ENCODE peak calls at places on chromosome 20, in seven cellular contexts. One of them, this sample, is unnamed.

GRCh38 chr20:50353289-50353961 is 156.8 kb upstream of the PTPN1 start:
- DNase-seq in psoas muscle: no peak
- DNase-seq in lung: no peak
- DNase-seq in neural progenitor cell: no peak
- DNase-seq in fibroblast of lung: no peak
- DNase-seq in foreskin fibroblast: no peak
- DNase-seq in HCT116: no peak
- DNase-seq in this sample: no peak

GRCh38 chr20:49510562-49511117 is 28.2 kb upstream of the KCNB1 start:
- DNase-seq in HCT116: no peak
- DNase-seq in foreskin fibroblast: peak; percentile 85
- DNase-seq in lung: peak; percentile 46
- DNase-seq in neural progenitor cell: no peak
- DNase-seq in fibroblast of lung: peak; percentile 96
- DNase-seq in psoas muscle: peak; percentile 88
- DNase-seq in this sample: no peak

GRCh38 chr20:56689318-56689717 is 60.2 kb downstream of the TFAP2C start:
- DNase-seq in fibroblast of lung: peak; percentile 76
- DNase-seq in neural progenitor cell: no peak
- DNase-seq in psoas muscle: no peak
- DNase-seq in lung: no peak
- DNase-seq in HCT116: no peak
- DNase-seq in foreskin fibroblast: peak; percentile 65
- DNase-seq in this sample: no peak

GRCh38 chr20:31256959-31257358 is 505 bp upstream of the DEFB115 start:
- DNase-seq in neural progenitor cell: no peak
- DNase-seq in psoas muscle: no peak
- DNase-seq in fibroblast of lung: no peak
- DNase-seq in lung: no peak
- DNase-seq in foreskin fibroblast: no peak
- DNase-seq in HCT116: no peak
- DNase-seq in this sample: no peak

GRCh38 chr20:33224399-33224798 is 7.2 kb downstream of the BPIFA3 start:
- DNase-seq in foreskin fibroblast: no peak
- DNase-seq in psoas muscle: no peak
- DNase-seq in HCT116: no peak
- DNase-seq in lung: no peak
- DNase-seq in fibroblast of lung: no peak
- DNase-seq in neural progenitor cell: no peak
- DNase-seq in this sample: no peak

GRCh38 chr20:45100563-45101245 is at the start of gene KCNS1:
- DNase-seq in HCT116: no peak
- DNase-seq in lung: no peak
- DNase-seq in neural progenitor cell: peak; percentile 72
- DNase-seq in foreskin fibroblast: peak; percentile 48
- DNase-seq in fibroblast of lung: peak; percentile 30
- DNase-seq in psoas muscle: no peak
- DNase-seq in this sample: no peak

GRCh38 chr20:23826541-23827018 is at the start of gene CST2:
- DNase-seq in psoas muscle: no peak
- DNase-seq in HCT116: no peak
- DNase-seq in fibroblast of lung: no peak
- DNase-seq in lung: no peak
- DNase-seq in foreskin fibroblast: peak; percentile 33
- DNase-seq in neural progenitor cell: no peak
- DNase-seq in this sample: no peak

GRCh38 chr20:46523696-46524328 is 10.5 kb upstream of the ZNF334 start:
- DNase-seq in neural progenitor cell: peak; percentile 62
- DNase-seq in foreskin fibroblast: peak; percentile 41
- DNase-seq in psoas muscle: no peak
- DNase-seq in HCT116: no peak
- DNase-seq in fibroblast of lung: peak; percentile 8
- DNase-seq in lung: no peak
- DNase-seq in this sample: no peak

GRCh38 chr20:10337291-10337690 is 96.7 kb downstream of the MKKS start:
- DNase-seq in psoas muscle: no peak
- DNase-seq in HCT116: no peak
- DNase-seq in foreskin fibroblast: peak; percentile 83
- DNase-seq in fibroblast of lung: peak; percentile 34
- DNase-seq in neural progenitor cell: no peak
- DNase-seq in lung: no peak
- DNase-seq in this sample: no peak

GRCh38 chr20:44635877-44636276 is 15.6 kb downstream of the ADA start:
- DNase-seq in HCT116: no peak
- DNase-seq in fibroblast of lung: no peak
- DNase-seq in psoas muscle: no peak
- DNase-seq in neural progenitor cell: no peak
- DNase-seq in lung: no peak
- DNase-seq in foreskin fibroblast: no peak
- DNase-seq in this sample: no peak

GRCh38 chr20:37804584-37805566 is 98.1 kb upstream of the VSTM2L start:
- DNase-seq in lung: no peak
- DNase-seq in psoas muscle: no peak
- DNase-seq in HCT116: no peak
- DNase-seq in neural progenitor cell: no peak
- DNase-seq in foreskin fibroblast: peak; percentile 10
- DNase-seq in fibroblast of lung: no peak
- DNase-seq in this sample: peak; percentile 65

GRCh38 chr20:17685168-17685567 is 3.1 kb upstream of the RRBP1 start:
- DNase-seq in foreskin fibroblast: no peak
- DNase-seq in neural progenitor cell: no peak
- DNase-seq in HCT116: no peak
- DNase-seq in psoas muscle: no peak
- DNase-seq in lung: no peak
- DNase-seq in fibroblast of lung: no peak
- DNase-seq in this sample: no peak

GRCh38 chr20:46400253-46400652 is 6.2 kb downstream of the ELMO2 start:
- DNase-seq in fibroblast of lung: peak; percentile 74
- DNase-seq in lung: no peak
- DNase-seq in psoas muscle: peak; percentile 24
- DNase-seq in neural progenitor cell: no peak
- DNase-seq in foreskin fibroblast: peak; percentile 85
- DNase-seq in HCT116: no peak
- DNase-seq in this sample: no peak

GRCh38 chr20:15708984-15709598 is 864.2 kb downstream of the KIF16B start:
- DNase-seq in lung: no peak
- DNase-seq in neural progenitor cell: peak; percentile 74
- DNase-seq in HCT116: no peak
- DNase-seq in fibroblast of lung: peak; percentile 1
- DNase-seq in psoas muscle: peak; percentile 30
- DNase-seq in foreskin fibroblast: no peak
- DNase-seq in this sample: peak; percentile 12

GRCh38 chr20:51447097-51447764 is 95.3 kb downstream of the NFATC2 start:
- DNase-seq in neural progenitor cell: peak; percentile 36
- DNase-seq in psoas muscle: peak; percentile 81
- DNase-seq in foreskin fibroblast: peak; percentile 97
- DNase-seq in fibroblast of lung: peak; percentile 98
- DNase-seq in lung: peak; percentile 63
- DNase-seq in HCT116: peak; percentile 86
- DNase-seq in this sample: no peak

GRCh38 chr20:10970109-10970508 is 296.3 kb upstream of the JAG1 start:
- DNase-seq in fibroblast of lung: peak; percentile 72
- DNase-seq in foreskin fibroblast: peak; percentile 41
- DNase-seq in HCT116: no peak
- DNase-seq in psoas muscle: no peak
- DNase-seq in neural progenitor cell: no peak
- DNase-seq in lung: no peak
- DNase-seq in this sample: no peak

GRCh38 chr20:56628873-56629463 is at the start of gene TFAP2C:
- DNase-seq in lung: peak; percentile 81
- DNase-seq in neural progenitor cell: peak; percentile 82
- DNase-seq in HCT116: peak; percentile 54
- DNase-seq in fibroblast of lung: peak; percentile 52
- DNase-seq in psoas muscle: peak; percentile 65
- DNase-seq in foreskin fibroblast: peak; percentile 95
- DNase-seq in this sample: no peak

GRCh38 chr20:23257848-23258746 is 92.5 kb upstream of the NXT1 start:
- DNase-seq in foreskin fibroblast: peak; percentile 86
- DNase-seq in neural progenitor cell: no peak
- DNase-seq in lung: no peak
- DNase-seq in fibroblast of lung: peak; percentile 91
- DNase-seq in psoas muscle: no peak
- DNase-seq in HCT116: no peak
- DNase-seq in this sample: no peak

GRCh38 chr20:25040438-25040831 is 17.5 kb downstream of the ACSS1 start:
- DNase-seq in neural progenitor cell: no peak
- DNase-seq in fibroblast of lung: peak; percentile 78
- DNase-seq in HCT116: no peak
- DNase-seq in foreskin fibroblast: peak; percentile 77
- DNase-seq in lung: peak; percentile 71
- DNase-seq in psoas muscle: peak; percentile 40
- DNase-seq in this sample: no peak

GRCh38 chr20:50815162-50815989 is 20.5 kb downstream of the BCAS4 start:
- DNase-seq in fibroblast of lung: peak; percentile 81
- DNase-seq in foreskin fibroblast: peak; percentile 92
- DNase-seq in lung: peak; percentile 45
- DNase-seq in HCT116: no peak
- DNase-seq in psoas muscle: no peak
- DNase-seq in neural progenitor cell: no peak
- DNase-seq in this sample: no peak

GRCh38 chr20:47660602-47660905 is 124.7 kb downstream of the SULF2 start:
- DNase-seq in fibroblast of lung: no peak
- DNase-seq in HCT116: no peak
- DNase-seq in psoas muscle: no peak
- DNase-seq in neural progenitor cell: no peak
- DNase-seq in foreskin fibroblast: no peak
- DNase-seq in lung: no peak
- DNase-seq in this sample: no peak

DNA sequence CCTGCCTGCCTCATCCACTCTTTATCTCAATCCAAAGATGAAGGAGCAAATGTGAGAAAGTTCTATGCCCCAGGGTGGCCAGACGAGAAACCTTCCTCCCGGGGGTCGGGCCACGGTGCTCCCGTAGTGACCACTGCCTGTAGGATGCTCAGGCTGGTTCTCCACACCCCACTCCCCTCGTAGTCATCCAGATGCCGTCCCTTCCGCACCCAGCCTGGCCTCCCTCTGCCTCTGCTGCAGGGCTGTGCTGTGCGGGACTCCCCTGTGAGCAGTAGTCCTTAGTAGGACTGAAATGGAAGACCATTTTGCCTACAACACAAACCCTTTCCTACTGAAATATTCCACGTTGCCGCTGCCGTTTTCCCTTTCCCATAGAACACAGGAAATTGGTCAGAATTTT is 2.0 kb downstream of the TMC2 start:
- DNase-seq in lung: peak; percentile 21
- DNase-seq in foreskin fibroblast: no peak
- DNase-seq in neural progenitor cell: no peak
- DNase-seq in HCT116: no peak
- DNase-seq in fibroblast of lung: no peak
- DNase-seq in psoas muscle: no peak
- DNase-seq in this sample: no peak
- H3K4me3 ChIP-seq in lung: no peak overlapping the region
- H3K4me3 ChIP-seq in foreskin fibroblast: no peak overlapping the region
- H3K4me3 ChIP-seq in neural progenitor cell: no peak overlapping the region
- H3K4me3 ChIP-seq in HCT116: no peak overlapping the region
- H3K4me3 ChIP-seq in fibroblast of lung: no peak overlapping the region
- H3K4me3 ChIP-seq in psoas muscle: no peak overlapping the region
- H3K4me3 ChIP-seq in this sample: no peak overlapping the region

GRCh38 chr20:2917266-2917665 is 44.0 kb downstream of the PTPRA start:
- DNase-seq in lung: no peak
- DNase-seq in fibroblast of lung: no peak
- DNase-seq in HCT116: no peak
- DNase-seq in neural progenitor cell: no peak
- DNase-seq in psoas muscle: no peak
- DNase-seq in foreskin fibroblast: no peak
- DNase-seq in this sample: no peak

GRCh38 chr20:2909953-2910352 is 36.7 kb downstream of the PTPRA start:
- DNase-seq in psoas muscle: no peak
- DNase-seq in fibroblast of lung: no peak
- DNase-seq in neural progenitor cell: no peak
- DNase-seq in foreskin fibroblast: no peak
- DNase-seq in HCT116: no peak
- DNase-seq in lung: no peak
- DNase-seq in this sample: no peak

GRCh38 chr20:2918096-2919049 is 45.1 kb downstream of the PTPRA start:
- DNase-seq in foreskin fibroblast: no peak
- DNase-seq in neural progenitor cell: no peak
- DNase-seq in HCT116: no peak
- DNase-seq in lung: no peak
- DNase-seq in psoas muscle: no peak
- DNase-seq in fibroblast of lung: no peak
- DNase-seq in this sample: no peak

GRCh38 chr20:2911200-2911599 is 37.9 kb downstream of the PTPRA start:
- DNase-seq in psoas muscle: no peak
- DNase-seq in HCT116: no peak
- DNase-seq in fibroblast of lung: peak; percentile 23
- DNase-seq in neural progenitor cell: no peak
- DNase-seq in lung: no peak
- DNase-seq in foreskin fibroblast: no peak
- DNase-seq in this sample: no peak

DNA sequence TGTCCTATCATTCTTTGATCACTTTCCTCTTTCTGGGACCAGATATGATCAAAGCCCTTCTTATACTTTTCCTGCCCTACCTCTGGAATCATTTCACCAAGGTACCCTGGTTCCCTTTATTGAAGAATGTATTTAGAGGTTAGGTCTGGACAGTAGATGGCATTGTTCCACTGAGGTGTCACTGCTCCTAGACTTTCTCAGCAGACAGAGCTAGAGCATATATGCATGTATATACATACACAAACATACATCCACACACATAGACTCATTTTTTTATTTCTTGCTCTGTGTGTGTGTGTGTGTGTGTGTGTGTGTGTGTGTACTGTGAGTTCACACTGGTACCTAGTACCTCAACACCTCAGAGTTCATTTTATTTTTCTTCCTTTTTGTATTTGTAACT is 40.9 kb downstream of the PTPRA start:
- DNase-seq in foreskin fibroblast: peak; percentile 6
- DNase-seq in HCT116: no peak
- DNase-seq in neural progenitor cell: no peak
- DNase-seq in fibroblast of lung: no peak
- DNase-seq in psoas muscle: no peak
- DNase-seq in lung: no peak
- DNase-seq in this sample: no peak
- TF ChIP-seq CTCF in foreskin fibroblast: no peak
- TF ChIP-seq CTCF in HCT116: peak; percentile 16
- TF ChIP-seq CTCF in neural progenitor cell: peak; percentile 14
- TF ChIP-seq CTCF in fibroblast of lung: no peak
- TF ChIP-seq CTCF in psoas muscle: no peak
- TF ChIP-seq CTCF in lung: no peak
- TF ChIP-seq CTCF in this sample: peak; percentile 23

GRCh38 chr20:53940356-53940694 is 130.1 kb downstream of the BCAS1 start:
- DNase-seq in fibroblast of lung: no peak
- DNase-seq in HCT116: no peak
- DNase-seq in foreskin fibroblast: no peak
- DNase-seq in lung: no peak
- DNase-seq in psoas muscle: no peak
- DNase-seq in neural progenitor cell: no peak
- DNase-seq in this sample: no peak
- H3K4me3 ChIP-seq in fibroblast of lung: no peak overlapping the region
- H3K4me3 ChIP-seq in HCT116: no peak overlapping the region
- H3K4me3 ChIP-seq in foreskin fibroblast: no peak overlapping the region
- H3K4me3 ChIP-seq in lung: no peak overlapping the region
- H3K4me3 ChIP-seq in psoas muscle: peak overlapping the region; percentile 17
- H3K4me3 ChIP-seq in neural progenitor cell: peak overlapping the region; percentile 35
- H3K4me3 ChIP-seq in this sample: peak overlapping the region; percentile 53

DNA sequence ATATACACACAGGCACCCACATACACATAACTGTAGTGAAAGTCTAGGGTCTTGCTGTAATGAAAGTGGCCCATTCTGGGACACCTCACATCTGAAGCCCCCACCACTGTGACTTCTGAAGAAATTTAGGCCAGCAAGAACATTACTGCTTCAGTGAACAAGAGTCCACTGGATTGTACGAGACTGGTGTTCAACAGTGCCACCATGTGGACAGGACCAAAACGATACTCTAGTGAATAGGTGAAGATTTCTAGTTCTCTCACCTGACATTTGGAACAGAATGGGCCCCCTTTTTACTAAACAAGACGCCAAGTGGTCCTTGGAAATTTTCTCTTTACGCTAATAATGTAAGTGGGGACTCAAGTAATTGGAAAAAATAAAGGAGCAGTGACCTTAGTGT is 156.9 kb downstream of the MAFB start:
- DNase-seq in foreskin fibroblast: peak; percentile 8
- DNase-seq in lung: no peak
- DNase-seq in neural progenitor cell: peak; percentile 57
- DNase-seq in psoas muscle: no peak
- DNase-seq in fibroblast of lung: no peak
- DNase-seq in HCT116: peak; percentile 48
- DNase-seq in this sample: no peak
- TF ChIP-seq CTCF in foreskin fibroblast: no peak
- TF ChIP-seq CTCF in lung: no peak
- TF ChIP-seq CTCF in neural progenitor cell: peak; percentile 67
- TF ChIP-seq CTCF in psoas muscle: peak; percentile 10
- TF ChIP-seq CTCF in fibroblast of lung: peak; percentile 35
- TF ChIP-seq CTCF in HCT116: peak; percentile 25
- TF ChIP-seq CTCF in this sample: peak; percentile 28